ENCODE peak calls at places on chromosomes 5 and 9, in ten cellular contexts. N is cardiac muscle cell, K is transverse colon, F is GM13976, R is foreskin fibroblast, J is breast epithelium, A is astrocyte of the spinal cord, C is HFFc6, S is dorsolateral prefrontal cortex, M is GM12864. L is an unnamed sample.

GRCh38 chr5:98783051-98783649 is 9.7 kb downstream of the RGMB start:
- DNase-seq in A (no peak), J (peak), C (no peak), N (no peak), K (no peak), S (no peak), F (no peak), R (no peak), M (no peak), L (no peak)

GRCh38 chr5:44665101-44665701 is 143.5 kb upstream of the MRPS30 start:
- DNase-seq in C (no peak), K (no peak), R (peak), A (no peak), J (no peak), S (peak), N (no peak), M (no peak), F (no peak), L (no peak)

GRCh38 chr5:176629853-176630680 is at the start of the genes EIF4E1B and SNCB:
- DNase-seq in J (no peak), R (peak), C (no peak), M (no peak), A (peak), S (peak), F (peak), N (peak), K (no peak), L (peak)

GRCh38 chr9:98442114-98442513 is 186.7 kb upstream of the TBC1D2 start:
- DNase-seq in C (no peak), N (no peak), F (no peak), S (no peak), R (no peak), J (no peak), A (no peak), M (no peak), K (no peak), L (no peak)

GRCh38 chr5:112434650-112435049 is 15.6 kb upstream of the EPB41L4A start:
- DNase-seq in S (no peak), N (no peak), R (no peak), C (no peak), J (no peak), K (no peak), M (no peak), A (no peak), F (no peak), L (no peak)

GRCh38 chr9:91192785-91193657 is 168.7 kb downstream of the AUH start:
- DNase-seq in S (no peak), K (peak), F (no peak), N (peak), M (no peak), J (no peak), C (peak), A (peak), R (peak), L (peak)

GRCh38 chr5:15499528-15500325 is at the start of gene FBXL7:
- DNase-seq in N (peak), A (peak), F (peak), C (peak), J (peak), R (peak), K (peak), S (peak), M (no peak), L (no peak)

GRCh38 chr9:132150256-132150655 is 11.6 kb upstream of the NTNG2 start:
- DNase-seq in S (no peak), A (no peak), J (no peak), F (no peak), C (no peak), M (no peak), K (no peak), N (no peak), R (no peak), L (no peak)

GRCh38 chr5:143008809-143009521 is 238.8 kb downstream of the ARHGAP26 start:
- DNase-seq in J (no peak), S (no peak), A (peak), C (peak), K (peak), R (peak), M (peak), N (peak), F (peak), L (no peak)

GRCh38 chr5:115366223-115366622 is 69.8 kb upstream of the CCDC112 start:
- DNase-seq in C (peak), S (no peak), J (no peak), M (no peak), A (peak), K (no peak), R (peak), N (peak), F (no peak), L (no peak)

GRCh38 chr5:95646569-95647330 is at the start of gene RFESD:
- DNase-seq in J (peak), R (peak), N (peak), K (peak), F (peak), M (peak), C (peak), S (peak), A (peak), L (peak)
- TF ChIP-seq CTCF in J (peak), R (no peak), N (no peak), K (peak), F (no peak), M (peak), C (peak), S (peak), A (peak), L (no peak)

DNA sequence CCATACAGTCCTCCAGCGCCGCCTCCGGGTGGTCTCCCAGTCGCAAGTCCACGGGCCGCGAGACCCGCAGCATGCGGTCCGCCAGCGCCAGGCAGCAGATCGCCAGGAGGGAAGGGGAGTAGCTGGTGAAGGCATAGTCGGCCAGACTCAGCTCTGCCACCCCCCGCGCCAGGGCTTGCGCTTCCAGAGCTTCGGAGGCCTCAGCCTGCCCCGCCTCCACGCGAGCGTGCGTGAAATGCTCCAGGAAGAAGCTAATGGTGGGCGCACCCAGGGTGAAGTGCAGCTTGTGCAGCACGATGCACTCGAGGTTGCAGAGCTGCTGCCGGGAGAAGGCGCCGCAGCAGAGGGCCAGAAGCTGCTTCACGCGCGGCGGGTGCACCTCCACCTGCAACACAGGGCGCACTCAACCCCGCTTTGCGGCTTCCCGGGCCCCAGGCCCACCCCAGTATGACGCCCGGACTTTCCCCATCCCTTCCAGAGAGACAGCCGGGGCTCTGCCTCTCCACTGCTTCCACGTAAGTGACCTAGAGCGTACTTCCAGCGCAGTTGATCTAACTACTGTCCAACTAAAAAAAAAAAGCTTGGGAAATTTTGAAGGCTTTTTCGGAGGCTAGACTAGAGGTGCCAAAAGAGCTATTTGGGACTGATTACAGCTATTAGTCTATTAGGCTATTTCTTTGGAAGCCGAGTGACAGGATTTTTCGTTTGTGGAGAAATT is 1.8 kb downstream of the CCNO start:
- DNase-seq in F (peak), N (peak), C (no peak), A (peak), K (peak), S (no peak), M (no peak), J (no peak), R (no peak), L (peak)
- TF ChIP-seq CTCF in F (no peak), N (no peak), C (no peak), A (no peak), K (no peak), S (no peak), M (no peak), J (no peak), R (no peak), L (no peak)

GRCh38 chr5:73985145-73985544 is 359.1 kb downstream of the ARHGEF28 start:
- DNase-seq in R (no peak), K (no peak), N (peak), C (no peak), F (no peak), J (no peak), A (peak), M (no peak), S (no peak), L (no peak)
- TF ChIP-seq CTCF in R (peak), K (peak), N (peak), C (peak), F (no peak), J (no peak), A (peak), M (peak), S (no peak), L (no peak)

GRCh38 chr5:24347206-24347605 is 297.6 kb downstream of the CDH10 start:
- DNase-seq in M (no peak), S (no peak), R (no peak), A (no peak), F (no peak), N (no peak), K (no peak), C (no peak), J (no peak), L (no peak)
- TF ChIP-seq CTCF in M (no peak), S (no peak), R (no peak), A (no peak), F (no peak), N (no peak), K (no peak), C (no peak), J (no peak), L (no peak)

DNA sequence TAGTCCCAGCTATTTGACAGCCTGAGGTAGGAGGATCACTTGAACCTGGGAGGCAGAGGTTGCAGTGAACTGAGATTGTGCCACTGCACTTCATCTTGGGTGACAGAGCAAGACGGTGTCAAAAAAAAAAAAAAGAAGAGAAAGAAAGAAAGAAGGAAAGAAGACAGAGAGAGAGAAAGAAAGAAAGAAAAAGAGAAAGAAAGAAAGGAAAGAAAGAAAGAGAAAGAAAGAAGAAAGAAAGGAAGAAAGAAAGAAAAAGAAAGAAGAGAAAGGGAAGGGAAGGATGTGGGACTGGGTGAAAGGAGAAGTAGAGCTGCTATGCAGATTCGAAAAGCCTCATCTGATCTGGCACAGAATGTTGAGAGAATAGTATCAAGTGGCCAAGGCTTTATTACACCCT is 23.7 kb upstream of the SCAMP1 start:
- DNase-seq in J (no peak), C (no peak), N (no peak), M (no peak), R (no peak), A (no peak), S (no peak), F (no peak), K (no peak), L (no peak)
- TF ChIP-seq CTCF in J (no peak), C (no peak), N (no peak), M (no peak), R (no peak), A (no peak), S (no peak), F (no peak), K (no peak), L (no peak)

GRCh38 chr5:73136277-73136606 is 15.9 kb downstream of the TMEM171 start:
- DNase-seq in S (no peak), M (no peak), J (no peak), K (no peak), R (no peak), N (peak), C (no peak), F (no peak), A (no peak), L (no peak)

GRCh38 chr5:73135021-73135420 is 14.6 kb downstream of the TMEM171 start:
- DNase-seq in C (no peak), F (no peak), K (no peak), A (no peak), N (no peak), J (no peak), R (no peak), S (no peak), M (no peak), L (no peak)

GRCh38 chr5:73137575-73138530 is 17.5 kb downstream of the TMEM171 start:
- DNase-seq in N (no peak), S (no peak), K (no peak), R (no peak), A (no peak), J (no peak), C (no peak), M (no peak), F (no peak), L (no peak)

GRCh38 chr5:73132759-73133158 is 12.4 kb downstream of the TMEM171 start:
- DNase-seq in N (no peak), R (no peak), S (no peak), J (no peak), K (no peak), M (no peak), F (no peak), A (no peak), C (no peak), L (no peak)

GRCh38 chr5:73135429-73136276 is 15.3 kb downstream of the TMEM171 start:
- DNase-seq in M (no peak), S (no peak), F (no peak), J (no peak), K (no peak), R (no peak), C (peak), A (peak), N (peak), L (no peak)
- TF ChIP-seq CTCF in M (peak), S (no peak), F (no peak), J (no peak), K (peak), R (peak), C (peak), A (peak), N (peak), L (no peak)

GRCh38 chr5:35924950-35925722 is 13.3 kb downstream of the CAPSL start:
- DNase-seq in F (peak), J (peak), A (peak), N (peak), R (peak), K (peak), C (peak), S (peak), M (no peak), L (peak)
- TF ChIP-seq CTCF in F (peak), J (no peak), A (peak), N (peak), R (peak), K (peak), C (peak), S (peak), M (no peak), L (no peak)